ENCODE peak calls at places on chromosome 22, in five cellular contexts. B, N, A, I and F are unnamed samples. For H3K4me1, the result is how much of the 10 kb centered on the place peaks cover.

GRCh38 chr22:22043296-22044078 is 60.9 kb upstream of the TOP3B start:
- DNase-seq in N (no peak), A (no peak), I (no peak), B (no peak), F (no peak)

GRCh38 chr22:49094151-49094550 is 733.5 kb downstream of the BRD1 start:
- DNase-seq in A (no peak), B (no peak), I (no peak), N (no peak), F (no peak)

GRCh38 chr22:44037519-44038370 is 13.6 kb downstream of the PARVB start:
- DNase-seq in N (peak), A (no peak), B (no peak), I (peak), F (no peak)

GRCh38 chr22:26669060-26669481 is 11.7 kb downstream of the MIAT start:
- DNase-seq in N (no peak), A (no peak), B (no peak), I (no peak), F (peak)

GRCh38 chr22:46070722-46071450 is 79.4 kb upstream of the PPARA start:
- DNase-seq in I (no peak), N (peak), B (peak), A (peak), F (peak)

GRCh38 chr22:27609411-27610029 is 192.0 kb downstream of the MN1 start:
- DNase-seq in A (no peak), B (no peak), N (no peak), I (no peak), F (no peak)

GRCh38 chr22:32380991-32381390 is 23.3 kb downstream of the RFPL3 start:
- DNase-seq in I (no peak), N (no peak), A (no peak), B (no peak), F (no peak)

GRCh38 chr22:48498526-48499331 is 1328.9 kb downstream of the BRD1 start:
- DNase-seq in I (no peak), A (peak), B (no peak), N (no peak), F (no peak)

GRCh38 chr22:17781319-17782031 is 7.2 kb upstream of the BID start:
- DNase-seq in B (peak), N (no peak), A (peak), I (peak), F (no peak)

GRCh38 chr22:47572443-47572842 is 810.0 kb downstream of the TBC1D22A start:
- DNase-seq in B (no peak), A (no peak), I (no peak), N (peak), F (no peak)

GRCh38 chr22:30279389-30279788 is 9.9 kb downstream of the CASTOR1 start:
- DNase-seq in I (no peak), N (peak), B (no peak), A (no peak), F (peak)

GRCh38 chr22:45584121-45584570 is 81.5 kb downstream of the FBLN1 start:
- DNase-seq in A (no peak), B (no peak), I (no peak), N (no peak), F (no peak)

GRCh38 chr22:46462726-46463371 is 74.6 kb downstream of the CELSR1 start:
- DNase-seq in N (no peak), B (no peak), I (peak), A (no peak), F (no peak)

GRCh38 chr22:16824718-16825687 is at the start of gene XKR3:
- DNase-seq in N (no peak), I (no peak), A (no peak), B (no peak), F (no peak)

GRCh38 chr22:17264321-17265052 is 45.3 kb upstream of the ADA2 start:
- DNase-seq in A (no peak), B (no peak), N (no peak), I (no peak), F (no peak)

GRCh38 chr22:31790240-31790639 is 36.4 kb downstream of the DEPDC5 start:
- DNase-seq in I (no peak), B (no peak), N (no peak), A (no peak), F (no peak)

GRCh38 chr22:48494968-48495750 is 1332.5 kb downstream of the BRD1 start:
- DNase-seq in A (peak), B (no peak), I (no peak), N (no peak), F (no peak)

GRCh38 chr22:26892401-26893033 is 235.1 kb downstream of the MIAT start:
- DNase-seq in B (no peak), A (no peak), N (no peak), I (no peak), F (peak)

GRCh38 chr22:27796829-27797792 is 4.4 kb downstream of the MN1 start:
- DNase-seq in I (no peak), N (no peak), B (no peak), A (no peak), F (no peak)

GRCh38 chr22:46201059-46201757 is 48.9 kb downstream of the CDPF1 start:
- DNase-seq in A (no peak), I (no peak), N (no peak), B (no peak), F (no peak)

GRCh38 chr22:33014621-33015020 is 43.6 kb downstream of the SYN3 start:
- DNase-seq in N (no peak), A (no peak), B (no peak), I (no peak), F (no peak)

GRCh38 chr22:45290410-45290936 is 5.7 kb downstream of the UPK3A start:
- DNase-seq in B (no peak), A (peak), N (no peak), I (no peak), F (no peak)

GRCh38 chr22:46791201-46791731 is 28.8 kb downstream of the TBC1D22A start:
- DNase-seq in B (peak), I (no peak), A (peak), N (peak), F (no peak)

GRCh38 chr22:18068381-18068988 is 9.3 kb upstream of the PEX26 start:
- DNase-seq in N (no peak), A (no peak), I (no peak), B (no peak), F (no peak)

GRCh38 chr22:44884968-44885805 is 124.6 kb downstream of the PHF21B start:
- DNase-seq in N (no peak), I (no peak), A (peak), B (no peak), F (no peak)

DNA sequence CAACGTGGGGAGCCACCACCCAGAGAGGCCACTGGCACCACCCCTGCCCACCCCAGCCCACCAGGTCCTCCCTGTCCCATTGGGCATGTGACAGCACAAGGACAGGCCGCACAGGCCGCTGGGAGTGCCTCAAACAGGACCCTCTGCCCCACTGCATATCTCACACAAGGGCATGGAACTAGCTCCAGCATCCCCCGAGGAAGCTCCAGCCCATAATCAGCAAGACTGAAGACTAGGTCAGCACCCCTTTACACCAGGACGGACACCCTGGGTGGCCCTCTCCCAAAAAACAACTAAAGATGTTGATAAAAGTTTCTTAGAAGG is 29.7 kb downstream of the GNB1L start:
- DNase-seq in B (no peak), I (no peak), A (peak), N (no peak), F (peak)
- H3K4me1 ChIP-seq in B (under half), I (under half), A (under half), N (under half), F (under half)

DNA sequence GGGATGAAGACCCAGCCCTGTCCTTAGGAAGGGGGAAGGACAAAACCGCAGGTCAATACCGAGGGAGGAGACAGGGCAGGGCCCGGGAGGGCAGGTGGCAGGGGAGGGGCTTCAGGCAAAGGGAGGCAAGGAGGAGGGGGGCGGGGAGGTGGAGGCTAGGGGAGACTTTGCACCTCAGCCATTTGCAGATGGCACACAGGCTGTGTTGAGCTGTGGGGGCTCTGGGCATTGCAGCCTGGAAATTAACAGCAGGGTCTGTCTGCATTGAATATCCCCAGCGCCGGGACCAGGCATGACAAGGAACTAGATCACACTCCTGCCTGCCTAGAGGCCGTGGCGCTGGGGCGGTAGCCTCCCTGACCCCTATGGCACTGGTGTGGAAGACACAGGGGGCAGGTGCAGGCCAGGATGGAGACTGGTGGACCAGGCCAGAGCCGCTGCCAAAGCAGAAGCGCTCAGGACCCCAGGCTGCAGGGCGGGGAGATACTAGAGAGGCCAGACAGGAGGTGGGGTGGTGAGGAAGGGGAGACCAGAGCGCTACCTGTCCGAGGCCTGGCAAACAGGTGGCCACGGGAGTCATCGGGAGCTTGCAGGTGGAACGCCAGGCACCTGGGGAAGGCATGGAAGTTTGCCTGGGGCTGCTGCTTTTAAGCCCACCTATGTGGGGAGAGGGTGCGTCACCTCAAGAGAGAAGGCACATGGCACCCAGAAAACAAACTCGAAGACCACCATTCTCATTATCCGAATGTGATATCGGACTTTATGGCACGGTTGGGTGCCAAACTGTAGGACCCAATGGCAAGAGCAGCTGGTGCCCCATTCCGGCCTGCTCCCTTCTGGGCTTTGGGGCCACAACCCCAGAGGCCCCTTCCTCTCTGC is 11.5 kb downstream of the CBX6 start:
- DNase-seq in A (no peak), N (no peak), I (no peak), B (no peak), F (no peak)
- H3K4me1 ChIP-seq in A (under half), N (under half), I (under half), B (under half), F (under half)

GRCh38 chr22:28929197-28929596 is 45.8 kb downstream of the ZNRF3 start:
- DNase-seq in A (no peak), B (no peak), N (no peak), I (no peak), F (no peak)
- H3K4me1 ChIP-seq in A (under half), B (under half), N (under half), I (half or more), F (under half)

GRCh38 chr22:23849009-23850006 is 8.4 kb upstream of the SLC2A11 start:
- DNase-seq in A (peak), I (peak), B (peak), N (peak), F (peak)

GRCh38 chr22:23847310-23847920 is 8.6 kb upstream of the DERL3 start:
- DNase-seq in I (no peak), B (no peak), A (no peak), N (no peak), F (no peak)

GRCh38 chr22:23844739-23845202 is 6.0 kb upstream of the DERL3 start:
- DNase-seq in A (peak), N (no peak), I (no peak), B (no peak), F (no peak)

GRCh38 chr22:23847991-23848864 is 9.4 kb upstream of the DERL3 start:
- DNase-seq in B (no peak), N (no peak), I (no peak), A (peak), F (no peak)

DNA sequence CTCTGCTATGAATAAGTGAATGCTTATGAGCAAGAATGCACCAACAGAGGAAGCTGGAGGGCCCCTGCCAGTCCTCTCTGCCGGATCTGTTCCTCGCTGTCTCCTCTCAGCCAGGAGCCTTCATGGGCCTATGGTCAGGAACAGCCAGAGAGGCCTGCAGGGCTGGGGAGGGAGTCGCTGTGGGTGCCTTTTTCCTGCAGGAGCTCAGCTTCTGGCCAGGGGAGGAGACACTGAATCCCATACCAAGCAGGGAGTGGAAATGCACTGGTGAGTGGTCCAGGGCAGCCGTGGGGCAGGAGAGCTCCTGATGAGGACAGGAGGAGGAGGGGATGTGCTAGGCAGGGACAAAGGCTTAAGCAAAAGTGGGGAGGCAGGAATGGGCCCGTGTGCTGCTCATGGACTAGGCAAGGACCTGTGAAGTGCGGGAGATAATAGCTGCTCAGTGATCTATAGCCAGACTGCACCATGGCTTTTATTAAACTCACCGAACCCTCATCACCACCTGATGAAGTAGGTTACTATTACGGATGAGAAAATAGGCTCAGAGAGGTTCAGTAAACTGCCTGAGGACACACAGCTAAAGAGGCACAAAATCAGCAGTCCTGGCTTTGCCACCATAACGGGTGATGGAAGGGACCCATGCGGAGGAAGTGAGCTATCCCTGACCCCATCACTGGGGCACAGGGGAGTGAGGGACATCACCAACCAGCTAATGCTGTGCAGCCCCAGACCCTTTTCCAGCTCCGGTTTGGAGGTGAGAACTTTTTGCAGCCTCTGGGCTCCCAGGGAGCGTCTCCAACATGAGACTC is 7.1 kb upstream of the DERL3 start:
- DNase-seq in B (no peak), N (no peak), A (peak), I (no peak), F (no peak)
- H3K4me1 ChIP-seq in B (under half), N (under half), A (under half), I (under half), F (under half)

DNA sequence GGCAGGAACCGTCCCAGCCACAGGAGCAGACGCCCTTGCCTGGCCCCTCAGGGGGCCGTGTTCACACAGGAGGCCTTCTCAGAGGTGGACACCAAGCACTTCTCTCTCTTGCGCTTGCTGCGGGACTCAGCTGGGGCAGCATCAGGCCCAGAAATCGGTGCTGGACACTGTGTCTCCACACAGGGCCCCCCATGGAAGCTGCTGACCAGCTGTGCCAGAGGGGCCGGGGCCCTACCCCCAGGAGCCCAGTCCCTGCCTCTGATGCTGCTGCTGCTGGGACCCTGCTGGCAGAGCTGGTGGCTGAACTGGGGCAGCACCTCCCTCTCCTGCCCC is 4.0 kb downstream of the PLXNB2 start:
- DNase-seq in B (no peak), A (no peak), I (no peak), N (no peak), F (no peak)
- H3K4me1 ChIP-seq in B (under half), A (under half), I (half or more), N (half or more), F (half or more)

GRCh38 chr22:20241579-20242392 is 26.3 kb downstream of the RTN4R start:
- DNase-seq in I (no peak), N (no peak), B (no peak), A (no peak), F (no peak)
- H3K4me1 ChIP-seq in I (under half), N (under half), B (half or more), A (half or more), F (under half)

GRCh38 chr22:40449676-40450035 is 79.3 kb downstream of the SGSM3 start:
- DNase-seq in I (no peak), A (no peak), N (no peak), B (no peak), F (no peak)

GRCh38 chr22:40453676-40454075 is 83.3 kb downstream of the SGSM3 start:
- DNase-seq in A (no peak), N (no peak), I (no peak), B (no peak), F (no peak)

GRCh38 chr22:40451230-40451629 is 80.8 kb downstream of the SGSM3 start:
- DNase-seq in I (no peak), N (no peak), A (no peak), B (peak), F (no peak)

GRCh38 chr22:40452730-40453487 is 82.5 kb downstream of the SGSM3 start:
- DNase-seq in N (no peak), I (no peak), A (no peak), B (no peak), F (no peak)

DNA sequence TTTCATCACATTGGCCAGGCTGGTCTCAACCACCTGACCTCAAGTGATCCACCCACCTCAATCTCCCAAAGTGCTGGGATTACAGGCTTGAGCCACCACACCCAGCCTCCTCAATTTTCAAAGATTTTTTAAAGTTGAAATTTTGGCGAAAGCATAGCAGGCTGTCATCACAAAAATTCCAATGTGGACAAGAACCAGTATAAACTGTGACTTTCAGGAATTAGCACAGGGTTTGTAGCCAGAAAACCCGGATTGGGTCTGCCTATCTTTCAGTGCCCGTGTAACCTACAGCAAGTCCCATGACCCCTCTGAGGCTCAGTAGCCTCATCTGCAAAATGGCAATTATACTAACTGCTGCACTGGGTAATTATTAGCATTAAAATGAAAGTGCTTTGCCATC is 80.3 kb downstream of the SGSM3 start:
- DNase-seq in A (no peak), B (no peak), I (no peak), N (no peak), F (no peak)
- H3K4me1 ChIP-seq in A (half or more), B (half or more), I (half or more), N (under half), F (under half)

DNA sequence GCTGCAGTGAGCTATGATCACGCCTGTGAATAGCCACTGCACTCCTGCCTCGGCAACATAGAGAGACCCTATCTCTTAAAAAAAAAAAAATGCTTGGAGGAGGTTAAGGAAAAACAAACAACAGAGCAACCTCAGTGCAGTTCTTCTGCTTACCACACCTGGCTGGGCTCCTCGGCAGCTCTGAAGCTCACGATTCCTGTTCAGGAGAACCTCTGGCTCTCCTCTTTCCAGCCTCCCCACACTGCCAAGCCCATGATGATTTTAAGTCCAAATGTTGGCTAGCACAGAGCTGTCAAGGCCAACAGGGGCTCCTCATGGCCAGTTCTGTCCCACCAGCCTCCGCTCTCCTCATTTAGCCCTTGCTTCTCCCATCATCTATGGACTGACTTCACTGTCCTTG is 69.7 kb upstream of the ARFGAP3 start:
- DNase-seq in B (no peak), A (no peak), I (no peak), N (no peak), F (peak)
- H3K4me1 ChIP-seq in B (under half), A (under half), I (half or more), N (half or more), F (half or more)

DNA sequence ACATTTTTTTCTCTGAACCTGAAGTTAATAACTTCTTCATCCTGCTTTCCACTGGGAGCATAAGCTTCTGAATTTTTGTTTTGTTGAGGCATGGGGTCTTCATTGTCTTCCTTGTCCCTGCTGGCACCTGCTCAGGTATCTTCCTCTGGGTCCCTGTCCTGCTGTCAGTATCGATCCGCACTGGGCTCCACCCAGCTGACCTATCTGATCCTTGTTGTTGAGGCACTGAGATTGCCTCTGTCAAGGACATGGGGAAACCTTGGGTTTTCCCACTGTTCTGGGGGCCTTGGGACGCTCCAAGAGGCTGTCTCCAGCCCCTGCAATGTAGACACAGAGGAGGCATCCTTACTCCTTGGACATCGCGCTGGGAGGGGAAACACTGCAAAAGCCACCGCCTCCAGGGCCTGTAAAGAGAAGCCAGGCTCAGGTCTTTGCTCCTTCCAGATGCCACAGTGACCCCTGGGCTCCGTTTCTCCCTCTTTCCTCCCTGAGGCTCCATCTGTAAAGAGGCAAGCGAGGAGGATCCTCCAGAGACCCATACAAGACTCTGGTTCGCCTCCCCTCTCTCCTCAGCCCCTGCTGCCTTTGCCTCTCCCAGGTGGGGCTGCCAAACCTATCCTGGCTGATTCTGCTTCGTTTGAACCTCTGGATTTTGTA is 8.6 kb upstream of the RBFOX2 start:
- DNase-seq in I (no peak), N (no peak), A (no peak), B (no peak), F (no peak)
- H3K4me1 ChIP-seq in I (under half), N (under half), A (under half), B (under half), F (under half)